ENCODE peak calls at places on chromosomes 2 and 18, in eight cellular contexts. X is tibial nerve, C is fibroblast of pulmonary artery, N is neural progenitor cell, Z is Peyer's patch, J is AG09309, P is brain microvascular endothelial cell, W is tibial artery. I is an unnamed sample.
A peak's percentile ranks its signal among the peaks of the same experiment; 100 is the strongest.

GRCh38 chr2:157587576-157587975 is 41.1 kb downstream of the ACVR1C start:
- DNase-seq in J (no peak), P (no peak), X (no peak), N (peak; percentile 8), W (no peak), C (no peak), Z (no peak), I (no peak)

GRCh38 chr2:112712903-112713584 is 7.8 kb upstream of the NT5DC4 start:
- DNase-seq in P (peak; percentile 97), N (no peak), W (no peak), Z (no peak), C (peak; percentile 84), J (no peak), X (no peak), I (no peak)

GRCh38 chr18:72542993-72543361 is 1.2 kb downstream of the CBLN2 start:
- DNase-seq in Z (no peak), X (no peak), W (no peak), C (no peak), J (no peak), P (no peak), N (peak; percentile 52), I (no peak)

GRCh38 chr2:129016972-129017371 is 698.3 kb upstream of the HS6ST1 start:
- DNase-seq in J (no peak), N (no peak), C (no peak), W (no peak), X (no peak), Z (no peak), P (no peak), I (no peak)

GRCh38 chr18:77086656-77087390 is 45.8 kb downstream of the MBP start:
- DNase-seq in C (no peak), X (no peak), J (no peak), P (no peak), W (no peak), N (peak; percentile 51), Z (no peak), I (no peak)

GRCh38 chr18:3447035-3447894 is 2.7 kb upstream of the TGIF1 start:
- DNase-seq in N (peak; percentile 75), Z (no peak), X (peak; percentile 26), J (no peak), C (peak; percentile 84), W (peak; percentile 82), P (peak; percentile 56), I (no peak)

GRCh38 chr2:62266433-62267038 is 70.6 kb downstream of the B3GNT2 start:
- DNase-seq in P (peak; percentile 78), J (peak; percentile 51), Z (no peak), N (peak; percentile 50), W (no peak), X (no peak), C (peak; percentile 65), I (no peak)

GRCh38 chr2:69718338-69718965 is 23.5 kb upstream of the ANXA4 start:
- DNase-seq in C (no peak), J (no peak), X (no peak), P (no peak), N (no peak), W (no peak), Z (no peak), I (no peak)

GRCh38 chr2:108492364-108492763 is 41.9 kb upstream of the LIMS1 start:
- DNase-seq in Z (no peak), X (no peak), J (peak; percentile 76), W (no peak), N (no peak), C (peak; percentile 95), P (peak; percentile 94), I (no peak)

GRCh38 chr18:22194151-22194598 is 24.8 kb downstream of the GATA6 start:
- DNase-seq in C (peak; percentile 86), W (no peak), J (no peak), P (no peak), Z (peak; percentile 79), X (no peak), N (peak; percentile 55), I (no peak)

GRCh38 chr2:40256649-40257048 is 195.2 kb downstream of the SLC8A1 start:
- DNase-seq in X (no peak), C (peak; percentile 15), N (peak; percentile 55), P (no peak), J (no peak), Z (no peak), W (no peak), I (peak; percentile 21)

GRCh38 chr2:68411397-68412126 is 46.5 kb downstream of the PLEK start:
- DNase-seq in W (no peak), X (no peak), C (no peak), N (no peak), P (no peak), Z (no peak), J (no peak), I (peak; percentile 80)

GRCh38 chr2:43798300-43798699 is 24.5 kb downstream of the DYNC2LI1 start:
- DNase-seq in P (no peak), N (no peak), C (no peak), W (no peak), Z (no peak), J (no peak), X (no peak), I (no peak)

GRCh38 chr2:156405586-156405985 is 30.6 kb upstream of the GPD2 start:
- DNase-seq in C (peak; percentile 55), Z (no peak), N (no peak), P (peak; percentile 1), W (no peak), X (no peak), J (peak; percentile 23), I (no peak)

GRCh38 chr2:166088634-166089033 is 39.2 kb downstream of the SCN1A start:
- DNase-seq in C (peak; percentile 98), Z (no peak), J (no peak), N (no peak), W (no peak), X (no peak), P (peak; percentile 90), I (no peak)

GRCh38 chr2:112772322-112772721 is 7.9 kb upstream of the CKAP2L start:
- DNase-seq in J (no peak), P (no peak), W (no peak), X (no peak), N (no peak), C (no peak), Z (no peak), I (peak; percentile 38)

GRCh38 chr2:174336403-174337336 is 1.9 kb downstream of the SP9 start:
- DNase-seq in Z (peak; percentile 78), X (no peak), N (peak; percentile 92), P (no peak), J (no peak), W (no peak), C (no peak), I (peak; percentile 71)

GRCh38 chr2:238389985-238390682 is 36.6 kb upstream of the ASB1 start:
- DNase-seq in W (no peak), X (no peak), P (no peak), J (no peak), C (no peak), N (no peak), Z (no peak), I (no peak)

GRCh38 chr18:45503988-45504387 is 111.3 kb upstream of the SLC14A2 start:
- DNase-seq in J (no peak), Z (no peak), W (no peak), C (no peak), N (no peak), P (no peak), X (no peak), I (no peak)

DNA sequence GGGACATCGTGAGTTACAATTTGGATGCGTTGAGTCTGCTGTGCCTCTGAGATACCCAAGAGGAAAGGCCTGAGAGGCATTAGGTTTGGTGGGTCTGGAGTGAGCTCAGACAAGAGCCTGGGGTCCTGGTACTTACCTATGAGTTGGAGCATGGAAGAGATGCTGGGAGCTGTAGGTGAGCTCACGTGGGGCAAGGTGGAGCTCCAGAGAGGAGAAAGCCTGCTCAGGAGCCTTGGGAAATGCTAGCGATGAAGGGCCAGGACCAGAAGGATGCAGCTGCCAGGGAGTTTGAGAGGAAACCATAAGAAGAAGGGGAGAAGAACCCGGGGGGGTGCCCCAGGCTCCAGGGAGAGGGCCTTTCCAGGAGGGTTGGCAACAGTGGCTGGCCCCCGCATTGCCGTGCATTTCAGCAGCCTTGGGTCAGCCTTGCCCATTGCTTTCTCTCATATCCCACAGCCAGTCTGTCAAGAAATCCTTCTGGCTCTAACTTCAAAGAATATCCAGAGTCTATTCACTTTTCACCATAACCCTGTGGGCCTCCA is 268.7 kb downstream of the GLI2 start:
- DNase-seq in J (no peak), Z (no peak), W (peak; percentile 61), P (no peak), X (no peak), N (no peak), C (no peak), I (no peak)
- TF ChIP-seq CTCF in J (no peak), Z (no peak), W (no peak), P (no peak), X (no peak), N (no peak), C (no peak), I (no peak)

DNA sequence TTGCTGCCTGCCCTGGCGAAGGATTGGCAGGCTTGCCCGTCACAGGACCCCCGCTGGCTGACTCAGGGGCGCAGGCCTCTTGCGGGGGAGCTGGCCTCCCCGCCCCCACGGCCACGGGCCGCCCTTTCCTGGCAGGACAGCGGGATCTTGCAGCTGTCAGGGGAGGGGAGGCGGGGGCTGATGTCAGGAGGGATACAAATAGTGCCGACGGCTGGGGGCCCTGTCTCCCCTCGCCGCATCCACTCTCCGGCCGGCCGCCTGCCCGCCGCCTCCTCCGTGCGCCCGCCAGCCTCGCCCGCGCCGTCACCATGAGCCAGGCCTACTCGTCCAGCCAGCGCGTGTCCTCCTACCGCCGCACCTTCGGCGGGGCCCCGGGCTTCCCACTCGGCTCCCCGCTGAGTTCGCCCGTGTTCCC is at the start of gene DES:
- DNase-seq in W (peak; percentile 84), N (peak; percentile 28), X (no peak), C (no peak), Z (no peak), J (no peak), P (no peak), I (no peak)
- H3K4me3 ChIP-seq in W (peak within 1 kb of the TSS; percentile 61), N (no peak within 1 kb of the TSS), X (no peak within 1 kb of the TSS), C (no peak within 1 kb of the TSS), Z (no peak within 1 kb of the TSS), J (no peak within 1 kb of the TSS), P (peak within 1 kb of the TSS; percentile 3), I (no peak within 1 kb of the TSS)

GRCh38 chr2:205721057-205721767 is 38.9 kb downstream of the NRP2 start:
- DNase-seq in W (no peak), C (no peak), P (no peak), J (no peak), X (no peak), N (peak; percentile 75), Z (no peak), I (peak; percentile 30)
- TF ChIP-seq CTCF in W (no peak), C (peak; percentile 26), P (peak; percentile 72), J (peak; percentile 38), X (no peak), N (peak; percentile 53), Z (no peak), I (peak; percentile 30)

DNA sequence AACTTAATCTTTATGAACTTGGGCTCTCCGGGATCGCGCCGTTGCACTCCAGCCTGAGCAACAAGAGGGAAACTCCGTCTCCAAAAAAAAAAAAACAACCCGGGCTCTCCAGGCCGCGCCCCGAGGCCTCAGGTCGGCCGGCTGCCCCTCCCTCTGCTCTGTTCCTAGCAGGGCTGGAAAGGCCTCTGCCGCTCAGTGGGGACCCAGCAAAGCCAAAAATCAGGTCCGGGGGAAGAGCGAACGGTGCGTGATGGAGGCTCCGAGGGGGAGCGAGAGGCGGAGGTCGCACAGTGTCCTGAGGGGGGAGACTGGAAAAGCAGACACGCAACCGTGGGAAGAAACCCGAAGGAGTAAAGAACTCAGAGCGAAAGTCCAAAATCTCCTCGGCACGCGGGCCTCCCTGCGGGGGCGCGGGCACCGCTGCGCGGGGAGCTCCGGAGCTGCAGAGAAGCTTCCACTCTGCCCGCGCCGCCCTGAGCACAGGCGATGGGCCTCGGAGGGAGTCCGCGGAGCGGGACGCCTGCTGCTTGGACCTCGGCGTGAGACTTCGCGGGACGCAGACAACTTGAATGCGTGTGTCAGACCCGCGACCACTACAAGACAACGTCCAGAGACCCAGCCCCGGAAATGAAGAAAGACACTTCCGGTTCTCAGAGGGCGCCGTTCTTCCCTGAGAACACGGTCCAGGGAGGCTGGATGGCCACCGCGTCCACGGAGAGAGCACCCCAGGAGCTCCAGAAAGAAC is 219.7 kb downstream of the DPP10 start:
- DNase-seq in W (peak; percentile 63), C (no peak), J (no peak), N (peak; percentile 38), Z (peak; percentile 44), P (no peak), X (no peak), I (no peak)
- H3K4me3 ChIP-seq in W (peak overlapping the region; percentile 52), C (peak overlapping the region; percentile 37), J (peak overlapping the region; percentile 22), N (peak overlapping the region; percentile 36), Z (no peak overlapping the region), P (peak overlapping the region; percentile 22), X (peak overlapping the region; percentile 47), I (no peak overlapping the region)